ENCODE peak calls at places on chromosomes 11 and 22, in seven cellular contexts. K, S, U, P, G, L and B are unnamed samples.

GRCh38 chr11:73273246-73273890 is 1.2 kb downstream of the P2RY6 start:
- DNase-seq in G (no peak), U (no peak), S (no peak), K (peak), L (no peak), P (no peak), B (no peak)

GRCh38 chr11:92979176-92979575 is 9.7 kb downstream of the MTNR1B start:
- DNase-seq in L (no peak), P (no peak), G (no peak), U (no peak), S (no peak), K (no peak), B (peak)

GRCh38 chr11:73787051-73787642 is 527 bp upstream of the MRPL48 start:
- DNase-seq in S (no peak), P (no peak), L (no peak), G (no peak), K (no peak), U (no peak), B (no peak)

GRCh38 chr22:22535662-22536061 is 15.6 kb upstream of the ZNF280A start:
- DNase-seq in S (no peak), G (no peak), L (no peak), P (no peak), K (no peak), U (no peak), B (no peak)

GRCh38 chr11:119378851-119379465 is 2.5 kb downstream of the USP2 start:
- DNase-seq in L (no peak), U (no peak), G (no peak), P (no peak), K (no peak), S (no peak), B (no peak)

GRCh38 chr11:10379433-10379832 is 74.6 kb downstream of the ADM start:
- DNase-seq in U (peak), K (no peak), S (no peak), P (no peak), G (no peak), L (no peak), B (no peak)

GRCh38 chr11:46305295-46305694 is 27.8 kb downstream of the CREB3L1 start:
- DNase-seq in L (peak), G (no peak), K (no peak), S (no peak), P (no peak), U (no peak), B (no peak)

GRCh38 chr11:113314065-113314388 is 356 bp upstream of the TTC12 start:
- DNase-seq in S (no peak), L (no peak), G (no peak), K (no peak), P (no peak), U (no peak), B (no peak)

GRCh38 chr11:44464741-44465140 is 100.7 kb upstream of the CD82 start:
- DNase-seq in K (no peak), P (no peak), G (no peak), L (no peak), U (no peak), S (no peak), B (no peak)

GRCh38 chr11:46294365-46295309 is 17.2 kb downstream of the CREB3L1 start:
- DNase-seq in G (no peak), K (no peak), S (no peak), P (no peak), U (peak), L (no peak), B (peak)

GRCh38 chr11:27083782-27084181 is 43.2 kb downstream of the BBOX1 start:
- DNase-seq in K (no peak), G (no peak), P (no peak), S (no peak), L (no peak), U (no peak), B (no peak)

GRCh38 chr22:39674536-39674935 is 104.0 kb downstream of the CACNA1I start:
- DNase-seq in G (no peak), U (no peak), K (no peak), P (no peak), S (no peak), L (no peak), B (no peak)

GRCh38 chr11:121452609-121453150 is at the start of gene SORL1-AS1:
- DNase-seq in K (no peak), S (peak), P (peak), L (no peak), G (peak), U (no peak), B (no peak)

GRCh38 chr11:66843776-66844495 is 695 bp downstream of the RCE1 start:
- DNase-seq in G (no peak), K (no peak), P (no peak), U (no peak), L (no peak), S (no peak), B (no peak)

GRCh38 chr22:30238661-30239420 is 7.7 kb downstream of the LIF start:
- DNase-seq in K (peak), U (no peak), S (no peak), P (no peak), G (no peak), L (peak), B (no peak)

GRCh38 chr11:40713083-40713482 is 746.4 kb downstream of the LRRC4C start:
- DNase-seq in G (no peak), U (no peak), L (no peak), K (no peak), P (no peak), S (no peak), B (no peak)

GRCh38 chr11:61657566-61657965 is 22.6 kb upstream of the DAGLA start:
- DNase-seq in U (no peak), K (no peak), P (no peak), S (no peak), G (no peak), L (no peak), B (no peak)

GRCh38 chr11:129374081-129374992 is 1.3 kb upstream of the BARX2 start:
- DNase-seq in P (no peak), S (no peak), U (no peak), L (peak), G (peak), K (no peak), B (no peak)

GRCh38 chr11:61609970-61610347 is 29.1 kb upstream of the SYT7 start:
- DNase-seq in G (no peak), U (no peak), K (no peak), S (no peak), L (no peak), P (no peak), B (no peak)

GRCh38 chr22:19959043-19959586 is 17.5 kb upstream of the TXNRD2 start:
- DNase-seq in K (peak), G (no peak), P (no peak), S (no peak), L (peak), U (no peak), B (no peak)

GRCh38 chr22:50726643-50727340 is 11.2 kb upstream of the ACR start:
- DNase-seq in K (no peak), P (no peak), L (no peak), U (no peak), S (no peak), G (no peak), B (no peak)

GRCh38 chr22:44337658-44338004 is 24.9 kb upstream of the SHISAL1 start:
- DNase-seq in S (no peak), L (no peak), U (no peak), P (no peak), K (no peak), G (no peak), B (no peak)

GRCh38 chr22:24429411-24430365 is 2.3 kb downstream of the ADORA2A start:
- DNase-seq in P (no peak), U (no peak), K (peak), G (peak), L (no peak), S (peak), B (no peak)

GRCh38 chr22:29310863-29311339 is 4.5 kb downstream of the GAS2L1 start:
- DNase-seq in G (peak), K (peak), U (peak), P (peak), L (peak), S (peak), B (peak)

GRCh38 chr22:20319745-20320658 is at the start of gene DGCR6L:
- DNase-seq in S (peak), L (peak), G (peak), P (peak), K (peak), U (peak), B (no peak)

GRCh38 chr11:120547871-120548681 is 36.5 kb downstream of the GRIK4 start:
- DNase-seq in P (no peak), K (peak), G (no peak), U (peak), S (no peak), L (peak), B (peak)